ENCODE peak calls at places on chromosomes 5 and 9, in ten cellular contexts. M is neuronal stem cell; Q is Peyer's patch; V is astrocyte of the hippocampus; Y is stimulated activated CD8-positive, alpha-beta memory T cell treated with anti-CD3 and anti-CD28 coated beads, Interleukin-7, amount 100 ng/mL, for 24 hours; I is posterior cingulate gyrus; G is T-helper 9 cell; C is glutamatergic neuron; N is activated gamma-delta T cell treated with anti-CD3 and anti-CD28 coated beads, Interleukin-2, amount 50 U/mL, for 16 hours; E is NCI-H2081. P is an unnamed sample.

GRCh38 chr5:161895510-161895909 is 47.6 kb downstream of the GABRA1 start:
- DNase-seq in M (no peak), Q (no peak), V (no peak), Y (no peak), I (no peak), G (no peak), C (no peak), N (no peak), E (no peak), P (no peak)

GRCh38 chr5:145989428-145989827 is 53.0 kb downstream of the SH3RF2 start:
- DNase-seq in M (no peak), Q (no peak), V (no peak), Y (no peak), I (no peak), G (no peak), C (no peak), N (no peak), E (no peak), P (no peak)

GRCh38 chr5:134085411-134085810 is 29.1 kb upstream of the TCF7 start:
- DNase-seq in M (no peak), Q (no peak), V (no peak), Y (no peak), I (no peak), G (no peak), C (no peak), N (no peak), E (no peak), P (no peak)

GRCh38 chr9:4955836-4956235 is 29.2 kb upstream of the JAK2 start:
- DNase-seq in M (no peak), Q (no peak), V (no peak), Y (no peak), I (no peak), G (no peak), C (no peak), N (no peak), E (no peak), P (no peak)

GRCh38 chr5:36701085-36701691 is 94.8 kb downstream of the SLC1A3 start:
- DNase-seq in M (no peak), Q (no peak), V (peak), Y (no peak), I (no peak), G (no peak), C (no peak), N (no peak), E (no peak), P (no peak)

GRCh38 chr9:27460225-27461023 is 63.7 kb upstream of the IFNK start:
- DNase-seq in M (no peak), Q (peak), V (peak), Y (no peak), I (no peak), G (no peak), C (no peak), N (no peak), E (no peak), P (no peak)

GRCh38 chr9:116008278-116008677 is 145.3 kb upstream of the PAPPA start:
- DNase-seq in M (no peak), Q (no peak), V (no peak), Y (no peak), I (no peak), G (no peak), C (no peak), N (no peak), E (no peak), P (no peak)

GRCh38 chr9:127575875-127576778 is 36.0 kb upstream of the STXBP1 start:
- DNase-seq in M (no peak), Q (peak), V (no peak), Y (no peak), I (no peak), G (no peak), C (no peak), N (no peak), E (no peak), P (no peak)

GRCh38 chr9:38227061-38227540 is 158.1 kb upstream of the SHB start:
- DNase-seq in M (no peak), Q (peak), V (peak), Y (peak), I (no peak), G (peak), C (peak), N (peak), E (peak), P (peak)

GRCh38 chr5:73640861-73641320 is 14.9 kb downstream of the ARHGEF28 start:
- DNase-seq in M (no peak), Q (no peak), V (peak), Y (no peak), I (no peak), G (no peak), C (no peak), N (no peak), E (no peak), P (no peak)

GRCh38 chr9:70110194-70111041 is 66.8 kb downstream of the MAMDC2 start:
- DNase-seq in M (no peak), Q (no peak), V (peak), Y (no peak), I (no peak), G (no peak), C (no peak), N (no peak), E (peak), P (no peak)

GRCh38 chr5:57302164-57302563 is 128.3 kb downstream of the GPBP1 start:
- DNase-seq in M (no peak), Q (no peak), V (peak), Y (peak), I (no peak), G (no peak), C (no peak), N (no peak), E (no peak), P (no peak)

GRCh38 chr9:22141906-22142305 is 132.8 kb upstream of the CDKN2B start:
- DNase-seq in M (no peak), Q (no peak), V (peak), Y (no peak), I (no peak), G (no peak), C (no peak), N (no peak), E (no peak), P (no peak)

GRCh38 chr9:79335987-79336386 is 235.8 kb upstream of the TLE4 start:
- DNase-seq in M (no peak), Q (no peak), V (no peak), Y (no peak), I (no peak), G (no peak), C (no peak), N (no peak), E (no peak), P (no peak)

GRCh38 chr5:61471352-61471751 is 139.3 kb downstream of the ZSWIM6 start:
- DNase-seq in M (no peak), Q (no peak), V (no peak), Y (no peak), I (no peak), G (no peak), C (no peak), N (no peak), E (no peak), P (no peak)

GRCh38 chr5:109453251-109453650 is 43.5 kb upstream of the PJA2 start:
- DNase-seq in M (no peak), Q (no peak), V (peak), Y (no peak), I (no peak), G (no peak), C (no peak), N (no peak), E (no peak), P (no peak)

GRCh38 chr9:118595719-118596305 is 773.4 kb downstream of the BRINP1 start:
- DNase-seq in M (peak), Q (no peak), V (peak), Y (no peak), I (peak), G (no peak), C (peak), N (no peak), E (peak), P (peak)

GRCh38 chr5:138241688-138242547 is 28.8 kb upstream of the CDC23 start:
- DNase-seq in M (peak), Q (no peak), V (peak), Y (no peak), I (no peak), G (no peak), C (peak), N (no peak), E (no peak), P (peak)

GRCh38 chr9:124007157-124007460 is 4.5 kb upstream of the LHX2 start:
- DNase-seq in M (peak), Q (no peak), V (peak), Y (no peak), I (no peak), G (no peak), C (no peak), N (no peak), E (no peak), P (no peak)

GRCh38 chr9:20043461-20043860 is 254.6 kb upstream of the SLC24A2 start:
- DNase-seq in M (no peak), Q (no peak), V (no peak), Y (no peak), I (no peak), G (no peak), C (no peak), N (no peak), E (no peak), P (no peak)

GRCh38 chr5:10513501-10514442 is 50.1 kb upstream of the ANKRD33B start:
- DNase-seq in M (no peak), Q (no peak), V (peak), Y (no peak), I (no peak), G (no peak), C (no peak), N (no peak), E (no peak), P (peak)

GRCh38 chr5:163978897-163979296 is 473.5 kb downstream of the MAT2B start:
- DNase-seq in M (no peak), Q (no peak), V (no peak), Y (no peak), I (no peak), G (no peak), C (peak), N (no peak), E (no peak), P (no peak)

GRCh38 chr9:125492719-125493118 is 214.3 kb downstream of the MAPKAP1 start:
- DNase-seq in M (no peak), Q (no peak), V (no peak), Y (no peak), I (no peak), G (no peak), C (no peak), N (no peak), E (no peak), P (no peak)

GRCh38 chr5:133155326-133155969 is 103.6 kb downstream of the HSPA4 start:
- DNase-seq in M (no peak), Q (no peak), V (no peak), Y (no peak), I (no peak), G (no peak), C (no peak), N (no peak), E (no peak), P (no peak)

GRCh38 chr9:7117676-7118561 is 360.1 kb downstream of the KDM4C start:
- DNase-seq in M (no peak), Q (no peak), V (no peak), Y (no peak), I (no peak), G (no peak), C (no peak), N (no peak), E (peak), P (no peak)

GRCh38 chr5:166083183-166083959 is 2208.1 kb upstream of the WWC1 start:
- DNase-seq in M (no peak), Q (no peak), V (no peak), Y (no peak), I (no peak), G (no peak), C (no peak), N (no peak), E (peak), P (no peak)

GRCh38 chr9:138024131-138024530 is 146.5 kb downstream of the CACNA1B start:
- DNase-seq in M (no peak), Q (no peak), V (no peak), Y (no peak), I (peak), G (no peak), C (no peak), N (no peak), E (no peak), P (no peak)

GRCh38 chr9:90890146-90890545 is 88.5 kb downstream of the SYK start:
- DNase-seq in M (no peak), Q (no peak), V (no peak), Y (no peak), I (no peak), G (no peak), C (peak), N (no peak), E (no peak), P (peak)

GRCh38 chr5:126351138-126351537 is 72.1 kb upstream of the GRAMD2B start:
- DNase-seq in M (no peak), Q (no peak), V (peak), Y (no peak), I (no peak), G (no peak), C (no peak), N (no peak), E (no peak), P (no peak)

GRCh38 chr5:1404062-1404461 is 41.2 kb downstream of the SLC6A3 start:
- DNase-seq in M (no peak), Q (peak), V (no peak), Y (no peak), I (peak), G (no peak), C (peak), N (no peak), E (no peak), P (no peak)

GRCh38 chr5:172403191-172403794 is 51.0 kb downstream of the SH3PXD2B start:
- DNase-seq in M (peak), Q (peak), V (peak), Y (no peak), I (peak), G (no peak), C (peak), N (no peak), E (no peak), P (peak)

GRCh38 chr9:70574222-70574837 is 159.9 kb upstream of the KLF9 start:
- DNase-seq in M (no peak), Q (no peak), V (peak), Y (no peak), I (no peak), G (no peak), C (no peak), N (no peak), E (no peak), P (no peak)

P was measured in endothelial cell.